ENCODE peak calls at places on chromosomes 2 and 18, in nine cellular contexts. Q, I, E, K, A, U, S, Y and P are unnamed samples.

GRCh38 chr18:61581578-61582204 is 248.5 kb downstream of the CDH20 start:
- DNase-seq in Q (peak; percentile 70), I (peak; percentile 88), E (peak; percentile 22), K (peak; percentile 88), A (no peak), U (peak; percentile 60), S (peak; percentile 86), Y (peak; percentile 69), P (peak; percentile 35)

GRCh38 chr18:63079114-63079513 is 240.5 kb downstream of the BCL2 start:
- DNase-seq in Q (no peak), I (no peak), E (peak; percentile 79), K (no peak), A (no peak), U (no peak), S (no peak), Y (no peak), P (peak; percentile 76)

GRCh38 chr2:188378551-188378950 is 86.9 kb downstream of the GULP1 start:
- DNase-seq in Q (no peak), I (no peak), E (no peak), K (no peak), A (no peak), U (no peak), S (no peak), Y (peak; percentile 19), P (no peak)

GRCh38 chr2:188986839-188987238 is 12.7 kb downstream of the COL3A1 start:
- DNase-seq in Q (no peak), I (no peak), E (no peak), K (no peak), A (no peak), U (peak; percentile 58), S (no peak), Y (peak; percentile 72), P (no peak)

GRCh38 chr2:142914507-142915313 is 37.2 kb downstream of the KYNU start:
- DNase-seq in Q (no peak), I (no peak), E (no peak), K (no peak), A (no peak), U (no peak), S (no peak), Y (no peak), P (no peak)

GRCh38 chr2:121080013-121080772 is 204.8 kb downstream of the TFCP2L1 start:
- DNase-seq in Q (no peak), I (peak; percentile 76), E (no peak), K (peak; percentile 70), A (peak; percentile 20), U (peak; percentile 61), S (peak; percentile 69), Y (peak; percentile 52), P (peak; percentile 28)

GRCh38 chr18:58202406-58202730 is 158.3 kb downstream of the NEDD4L start:
- DNase-seq in Q (no peak), I (no peak), E (no peak), K (no peak), A (no peak), U (no peak), S (no peak), Y (no peak), P (no peak)

GRCh38 chr2:23777857-23778256 is 149.1 kb downstream of the ATAD2B start:
- DNase-seq in Q (no peak), I (no peak), E (no peak), K (no peak), A (no peak), U (no peak), S (no peak), Y (no peak), P (no peak)

GRCh38 chr2:618591-618990 is 58.6 kb downstream of the TMEM18 start:
- DNase-seq in Q (no peak), I (no peak), E (no peak), K (no peak), A (no peak), U (no peak), S (no peak), Y (no peak), P (no peak)

GRCh38 chr2:84723831-84724230 is 157.1 kb downstream of the TRABD2A start:
- DNase-seq in Q (no peak), I (no peak), E (no peak), K (no peak), A (no peak), U (no peak), S (no peak), Y (no peak), P (no peak)

GRCh38 chr18:5543854-5544389 is at the start of gene EPB41L3:
- DNase-seq in Q (no peak), I (peak; percentile 55), E (peak; percentile 50), K (peak; percentile 41), A (no peak), U (peak; percentile 26), S (no peak), Y (peak; percentile 48), P (no peak)

GRCh38 chr18:59662008-59662701 is 35.1 kb downstream of the CCBE1 start:
- DNase-seq in Q (no peak), I (no peak), E (no peak), K (no peak), A (no peak), U (no peak), S (no peak), Y (peak; percentile 58), P (no peak)

GRCh38 chr2:36277146-36277808 is 78.3 kb upstream of the CRIM1 start:
- DNase-seq in Q (no peak), I (no peak), E (no peak), K (no peak), A (peak; percentile 77), U (peak; percentile 85), S (no peak), Y (peak; percentile 92), P (no peak)

GRCh38 chr2:240453461-240454030 is 18.1 kb downstream of the GPC1 start:
- DNase-seq in Q (peak; percentile 46), I (peak; percentile 75), E (no peak), K (peak; percentile 48), A (no peak), U (no peak), S (no peak), Y (no peak), P (no peak)

GRCh38 chr2:47905454-47906260 is 641 bp downstream of the FBXO11 start:
- DNase-seq in Q (peak; percentile 77), I (peak; percentile 88), E (peak; percentile 45), K (peak; percentile 80), A (no peak), U (peak; percentile 60), S (peak; percentile 55), Y (peak; percentile 59), P (peak; percentile 45)

GRCh38 chr2:230778350-230779140 is 65.9 kb downstream of the CAB39 start:
- DNase-seq in Q (no peak), I (no peak), E (no peak), K (no peak), A (no peak), U (peak; percentile 59), S (no peak), Y (peak; percentile 43), P (no peak)

GRCh38 chr18:26741041-26741440 is 124.5 kb downstream of the AQP4 start:
- DNase-seq in Q (no peak), I (no peak), E (no peak), K (no peak), A (no peak), U (no peak), S (no peak), Y (peak; percentile 23), P (no peak)

GRCh38 chr2:145760781-145761649 is 1241.1 kb upstream of the ZEB2 start:
- DNase-seq in Q (no peak), I (peak; percentile 5), E (no peak), K (no peak), A (peak; percentile 57), U (peak; percentile 96), S (no peak), Y (peak; percentile 84), P (no peak)

GRCh38 chr2:120314656-120315366 is 31.1 kb upstream of the INHBB start:
- DNase-seq in Q (no peak), I (no peak), E (no peak), K (peak; percentile 72), A (no peak), U (peak; percentile 47), S (peak; percentile 44), Y (no peak), P (peak; percentile 10)

GRCh38 chr18:25033747-25034471 is 318.1 kb downstream of the ZNF521 start:
- DNase-seq in Q (no peak), I (no peak), E (no peak), K (no peak), A (no peak), U (no peak), S (no peak), Y (no peak), P (no peak)
- H3K4me3 ChIP-seq in Q (no peak overlapping the region), I (no peak overlapping the region), E (no peak overlapping the region), K (no peak overlapping the region), A (no peak overlapping the region), U (no peak overlapping the region), S (no peak overlapping the region), Y (no peak overlapping the region), P (no peak overlapping the region)

DNA sequence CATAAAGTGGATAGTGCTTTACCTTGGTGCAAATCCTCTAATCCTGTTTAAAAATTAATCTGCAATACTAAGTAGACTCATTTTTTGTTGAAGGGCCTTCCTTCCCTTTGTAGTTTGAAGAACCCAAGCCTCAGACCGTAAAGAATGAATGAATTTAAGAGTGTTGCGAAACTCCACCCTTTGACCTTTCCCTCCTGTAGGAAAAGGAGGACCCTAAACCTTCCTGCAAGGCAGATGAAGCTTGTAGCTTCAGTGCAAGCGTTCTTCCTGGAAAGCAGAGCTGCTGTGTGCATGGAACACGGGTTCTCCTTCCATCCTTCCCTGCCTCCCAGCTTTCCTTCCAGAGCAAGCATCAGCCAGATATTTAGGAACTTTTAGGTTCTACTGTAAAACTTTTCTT is 1.7 kb downstream of the IMPA2 start:
- DNase-seq in Q (no peak), I (no peak), E (peak; percentile 72), K (no peak), A (no peak), U (no peak), S (no peak), Y (no peak), P (no peak)
- H3K4me3 ChIP-seq in Q (no peak overlapping the region), I (peak overlapping the region; percentile 91), E (peak overlapping the region; percentile 46), K (no peak overlapping the region), A (no peak overlapping the region), U (no peak overlapping the region), S (peak overlapping the region; percentile 91), Y (no peak overlapping the region), P (no peak overlapping the region)

GRCh38 chr2:24917731-24918325 is 2.2 kb downstream of the ADCY3 start:
- DNase-seq in Q (no peak), I (no peak), E (no peak), K (peak; percentile 32), A (no peak), U (no peak), S (no peak), Y (no peak), P (no peak)
- H3K4me3 ChIP-seq in Q (no peak overlapping the region), I (no peak overlapping the region), E (no peak overlapping the region), K (peak overlapping the region; percentile 68), A (no peak overlapping the region), U (no peak overlapping the region), S (peak overlapping the region; percentile 64), Y (no peak overlapping the region), P (no peak overlapping the region)

DNA sequence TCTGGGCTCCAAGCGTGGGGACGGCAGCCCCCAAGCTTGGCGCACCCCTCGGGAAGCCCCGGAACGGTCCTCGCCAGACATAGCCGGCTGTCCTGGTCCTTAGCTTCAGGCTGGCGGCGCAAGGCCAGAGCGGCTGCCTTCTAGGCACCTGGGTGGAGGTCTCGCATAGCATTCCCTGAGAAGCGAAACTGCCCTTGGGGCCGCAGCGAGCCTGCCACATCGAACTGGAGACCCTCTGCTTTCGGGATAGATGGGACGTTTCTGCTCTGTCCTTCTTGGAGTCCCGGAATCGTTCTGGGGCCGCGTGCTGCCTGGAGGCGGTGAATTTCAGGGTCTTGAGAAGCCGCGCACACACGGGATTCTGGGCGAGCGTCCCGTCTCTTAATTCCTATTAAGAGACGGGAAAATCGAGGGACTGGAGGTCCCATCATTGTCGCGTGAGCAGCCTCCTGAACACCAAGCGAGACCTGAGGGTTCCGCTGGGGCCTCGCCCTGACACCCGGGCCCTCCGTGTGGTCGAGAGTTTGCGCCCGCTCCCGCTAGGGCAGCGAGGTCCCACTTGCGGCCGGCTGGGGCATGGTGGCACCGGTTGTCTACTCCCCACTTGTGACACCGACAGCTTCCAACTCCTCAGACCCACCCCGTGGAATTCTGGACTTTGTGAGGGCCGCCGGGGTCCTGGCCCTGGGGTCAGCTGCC is 9.7 kb upstream of the EN1 start:
- DNase-seq in Q (no peak), I (peak; percentile 45), E (no peak), K (no peak), A (no peak), U (no peak), S (no peak), Y (no peak), P (no peak)
- H3K4me3 ChIP-seq in Q (no peak overlapping the region), I (no peak overlapping the region), E (no peak overlapping the region), K (no peak overlapping the region), A (no peak overlapping the region), U (no peak overlapping the region), S (no peak overlapping the region), Y (no peak overlapping the region), P (no peak overlapping the region)